ENCODE peak calls at places on chromosomes 2 and 18, in seven cellular contexts. W is bronchial epithelial cell; E is stimulated activated naive CD8-positive, alpha-beta T cell treated with anti-CD3 and anti-CD28 coated beads, Interleukin-15, Interleukin-2, amounts not matched to agents 100 U/mL and 50 U/mL, for 24 hours; N is T-cell; G is WTC11; S is NCI-H146; F is GM20000. K is an unnamed sample.

GRCh38 chr2:96471772-96472171 is 33.4 kb downstream of the NEURL3 start:
- DNase-seq in W (no peak), E (no peak), N (no peak), G (no peak), S (no peak), F (no peak), K (no peak)

GRCh38 chr18:78929502-78929901 is 50.1 kb upstream of the SALL3 start:
- DNase-seq in W (no peak), E (no peak), N (no peak), G (no peak), S (no peak), F (no peak), K (no peak)

GRCh38 chr2:174071321-174071720 is 106.1 kb upstream of the SP3 start:
- DNase-seq in W (no peak), E (no peak), N (no peak), G (no peak), S (no peak), F (no peak), K (no peak)

GRCh38 chr2:64876137-64876647 is 113.0 kb upstream of the SLC1A4 start:
- DNase-seq in W (peak), E (no peak), N (no peak), G (peak), S (peak), F (no peak), K (peak)

GRCh38 chr2:46832543-46832942 is 83.1 kb downstream of the MCFD2 start:
- DNase-seq in W (no peak), E (no peak), N (no peak), G (no peak), S (no peak), F (no peak), K (no peak)

GRCh38 chr18:52312321-52312720 is 27.7 kb upstream of the DCC start:
- DNase-seq in W (peak), E (no peak), N (no peak), G (no peak), S (peak), F (no peak), K (no peak)

GRCh38 chr2:8629402-8629801 is 52.5 kb upstream of the ID2 start:
- DNase-seq in W (no peak), E (no peak), N (no peak), G (no peak), S (no peak), F (no peak), K (no peak)

GRCh38 chr2:219003267-219003634 is 10.0 kb upstream of the CRYBA2 start:
- DNase-seq in W (no peak), E (no peak), N (no peak), G (no peak), S (no peak), F (peak), K (peak)

GRCh38 chr2:103167599-103167998 is 405.8 kb downstream of the TMEM182 start:
- DNase-seq in W (no peak), E (no peak), N (no peak), G (no peak), S (no peak), F (no peak), K (no peak)

GRCh38 chr2:27727257-27727656 is 44.3 kb upstream of the MRPL33 start:
- DNase-seq in W (no peak), E (no peak), N (no peak), G (no peak), S (no peak), F (no peak), K (no peak)

GRCh38 chr2:169073972-169074751 is 4.8 kb downstream of the DHRS9 start:
- DNase-seq in W (peak), E (no peak), N (no peak), G (no peak), S (no peak), F (no peak), K (no peak)